ENCODE peak calls at places on chromosome 21, in six cellular contexts. X is Peyer's patch, R is fibroblast of the aortic adventitia, C is foreskin fibroblast, V is HFF-Myc, A is AG09319. E is an unnamed sample.

GRCh38 chr21:26499475-26499874 is 73.6 kb downstream of the CYYR1 start:
- DNase-seq in X (no peak), C (no peak), V (no peak), A (no peak), R (no peak), E (no peak)

GRCh38 chr21:35048183-35048601 is 910 bp downstream of the RUNX1 start:
- DNase-seq in A (no peak), V (peak), X (no peak), R (no peak), C (peak), E (no peak)

GRCh38 chr21:28975401-28975800 is 17.3 kb downstream of the LTN1 start:
- DNase-seq in C (peak), A (peak), X (no peak), V (peak), R (peak), E (no peak)

GRCh38 chr21:39518055-39518844 is 66.5 kb downstream of the SH3BGR start:
- DNase-seq in V (peak), R (peak), C (peak), A (peak), X (no peak), E (peak)

GRCh38 chr21:14401217-14401616 is 18.3 kb upstream of the HSPA13 start:
- DNase-seq in V (no peak), A (no peak), X (no peak), C (no peak), R (no peak), E (no peak)

GRCh38 chr21:16587141-16587570 is 857.4 kb downstream of the USP25 start:
- DNase-seq in C (peak), A (no peak), V (no peak), X (no peak), R (peak), E (no peak)

GRCh38 chr21:14687277-14687642 is 141.1 kb upstream of the SAMSN1 start:
- DNase-seq in C (no peak), R (no peak), X (no peak), V (no peak), A (no peak), E (no peak)

GRCh38 chr21:18058731-18059398 is 185.8 kb upstream of the CHODL start:
- DNase-seq in A (no peak), C (no peak), R (no peak), V (no peak), X (no peak), E (no peak)

GRCh38 chr21:30468912-30469812 is 11.0 kb downstream of the KRTAP19-1 start:
- DNase-seq in X (no peak), C (no peak), A (no peak), R (no peak), V (no peak), E (no peak)

GRCh38 chr21:34639882-34640788 is 25.2 kb upstream of the RCAN1 start:
- DNase-seq in C (peak), X (no peak), V (no peak), R (peak), A (no peak), E (no peak)

GRCh38 chr21:25568230-25568629 is 39.1 kb downstream of the MRPL39 start:
- DNase-seq in A (no peak), V (no peak), C (peak), X (no peak), R (peak), E (peak)

DNA sequence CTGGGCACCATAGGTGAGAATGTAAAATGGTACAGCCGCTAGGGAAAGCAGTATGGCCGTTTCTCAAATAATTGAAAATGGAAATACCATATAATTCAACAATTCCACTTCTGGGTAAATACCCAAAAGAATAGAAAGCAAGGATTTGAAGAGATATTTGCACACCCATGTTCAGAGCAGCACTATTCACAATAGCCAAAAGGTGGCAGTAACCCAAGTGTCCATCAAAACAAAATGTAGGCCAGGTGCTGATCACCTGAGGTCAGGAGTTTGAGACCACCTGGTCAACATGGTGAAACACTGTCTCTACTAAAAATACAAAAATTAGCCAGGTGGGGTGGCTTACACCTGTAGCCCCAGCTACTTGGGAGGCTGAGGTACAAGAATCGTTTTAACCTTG is 62.1 kb downstream of the OLIG1 start:
- DNase-seq in C (no peak), X (no peak), R (no peak), A (no peak), V (no peak), E (no peak)
- TF ChIP-seq CTCF in C (no peak), X (peak), R (peak), A (no peak), V (no peak), E (no peak)

DNA sequence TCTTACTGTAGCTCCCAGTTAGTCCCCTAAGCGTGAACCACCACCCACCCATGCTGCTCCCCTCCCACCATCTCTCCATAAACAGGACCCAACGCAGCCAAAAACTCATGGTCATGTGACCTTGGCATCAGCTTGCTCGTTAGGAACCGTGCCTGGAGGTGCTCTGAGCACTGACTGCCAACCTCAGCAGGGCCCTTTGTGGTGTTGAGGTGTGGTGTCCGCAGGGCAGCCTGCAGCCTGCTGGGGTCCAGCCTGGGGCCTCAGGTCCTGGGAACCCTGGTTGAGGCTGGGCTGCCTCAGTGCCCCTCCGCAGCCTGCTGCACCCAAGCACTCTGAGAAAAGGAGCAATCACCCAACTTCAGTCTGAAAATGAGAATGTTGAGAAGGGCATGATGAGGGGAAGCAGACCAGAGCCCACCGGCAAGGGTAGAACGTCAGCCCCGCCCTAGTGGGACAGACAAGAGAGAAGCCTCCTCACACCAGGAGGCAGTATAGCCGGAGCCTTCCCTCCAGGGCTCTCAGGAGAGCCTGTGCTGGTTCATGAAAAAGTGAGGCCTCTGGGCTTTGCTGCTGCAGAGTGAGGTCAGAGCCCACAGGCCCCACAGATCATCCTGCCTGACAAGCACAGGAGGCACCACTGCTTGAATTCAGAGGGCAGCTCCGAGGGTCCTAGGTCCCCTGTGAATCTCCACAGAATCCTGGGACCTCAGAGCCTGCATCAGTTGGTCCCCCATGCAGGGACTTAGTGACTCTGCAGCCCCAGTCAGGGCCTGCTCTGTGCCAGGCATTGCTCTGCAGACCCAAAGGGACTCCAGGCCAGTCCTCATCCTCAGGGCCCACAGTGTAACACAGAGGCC is 4.9 kb upstream of the COL6A2 start:
- DNase-seq in V (no peak), A (no peak), X (peak), C (peak), R (no peak), E (no peak)
- TF ChIP-seq CTCF in V (peak), A (no peak), X (no peak), C (peak), R (peak), E (no peak)

GRCh38 chr21:37915941-37916794 is at the start of gene KCNJ6:
- DNase-seq in R (peak), A (no peak), X (no peak), C (peak), V (no peak), E (peak)
- TF ChIP-seq CTCF in R (peak), A (peak), X (no peak), C (peak), V (peak), E (peak)

GRCh38 chr21:42849759-42850412 is 29.5 kb downstream of the WDR4 start:
- DNase-seq in R (no peak), X (no peak), A (no peak), V (no peak), C (no peak), E (no peak)

GRCh38 chr21:42848932-42849758 is 30.2 kb downstream of the WDR4 start:
- DNase-seq in V (no peak), A (no peak), X (peak), C (no peak), R (no peak), E (no peak)

GRCh38 chr21:42850463-42850862 is 28.9 kb downstream of the WDR4 start:
- DNase-seq in V (no peak), A (no peak), C (no peak), R (no peak), X (no peak), E (no peak)

GRCh38 chr21:42851812-42852665 is 27.3 kb downstream of the WDR4 start:
- DNase-seq in R (no peak), C (no peak), X (no peak), V (no peak), A (no peak), E (no peak)

GRCh38 chr21:42850866-42851391 is 28.4 kb downstream of the WDR4 start:
- DNase-seq in C (peak), V (no peak), R (no peak), X (no peak), A (no peak), E (peak)
- TF ChIP-seq CTCF in C (peak), V (peak), R (peak), X (peak), A (peak), E (peak)

GRCh38 chr21:42887321-42887720 is 5.8 kb upstream of the NDUFV3 start:
- DNase-seq in C (no peak), R (no peak), V (no peak), A (no peak), X (no peak), E (no peak)

GRCh38 chr21:42892582-42892930 is 553 bp upstream of the NDUFV3 start:
- DNase-seq in X (no peak), V (no peak), A (no peak), R (no peak), C (no peak), E (no peak)

GRCh38 chr21:42892931-42893660 is at the start of gene NDUFV3:
- DNase-seq in R (peak), V (peak), X (peak), C (peak), A (peak), E (peak)
- TF ChIP-seq CTCF in R (no peak), V (no peak), X (no peak), C (no peak), A (no peak), E (no peak)

GRCh38 chr21:41048141-41048540 is 119.8 kb upstream of the BACE2 start:
- DNase-seq in A (no peak), V (no peak), X (no peak), R (no peak), C (no peak), E (no peak)

GRCh38 chr21:41048636-41049035 is 119.3 kb upstream of the BACE2 start:
- DNase-seq in V (no peak), C (no peak), A (no peak), X (no peak), R (no peak), E (no peak)

GRCh38 chr21:41045534-41046268 is 122.3 kb upstream of the BACE2 start:
- DNase-seq in R (no peak), X (no peak), V (no peak), A (no peak), C (no peak), E (peak)

GRCh38 chr21:41043008-41043407 is 125.0 kb upstream of the BACE2 start:
- DNase-seq in X (no peak), R (no peak), V (no peak), A (no peak), C (no peak), E (no peak)
- TF ChIP-seq CTCF in X (no peak), R (no peak), V (peak), A (no peak), C (peak), E (no peak)

GRCh38 chr21:44265734-44266270 is 4.1 kb upstream of the DNMT3L start:
- DNase-seq in X (no peak), R (no peak), V (no peak), C (no peak), A (no peak), E (no peak)
- TF ChIP-seq CTCF in X (no peak), R (no peak), V (no peak), C (no peak), A (no peak), E (no peak)

GRCh38 chr21:38269567-38269917 is 12.8 kb downstream of the KCNJ15 start:
- DNase-seq in X (no peak), V (no peak), C (no peak), A (no peak), R (no peak), E (no peak)
- TF ChIP-seq CTCF in X (no peak), V (no peak), C (no peak), A (no peak), R (no peak), E (no peak)